ENCODE peak calls at places on chromosomes 2 and 18, in eight cellular contexts. R, Y, Q, H, G, A, W and N are unnamed samples.
A peak's percentile ranks its signal among the peaks of the same experiment; 100 is the strongest.

GRCh38 chr2:172405673-172406072 is 21.7 kb upstream of the ITGA6 start:
- DNase-seq in R (no peak), Y (no peak), W (no peak), A (no peak), G (no peak), H (no peak), Q (no peak), N (no peak)

GRCh38 chr18:25111382-25112070 is 240.4 kb downstream of the ZNF521 start:
- DNase-seq in Q (no peak), Y (no peak), H (no peak), A (no peak), R (no peak), W (no peak), G (no peak), N (no peak)

GRCh38 chr2:172234716-172235661 is 132.3 kb upstream of the DLX2 start:
- DNase-seq in R (peak; percentile 19), Q (peak; percentile 60), A (no peak), H (no peak), G (no peak), Y (no peak), W (peak; percentile 35), N (no peak)

GRCh38 chr2:53490659-53491058 is 276.9 kb upstream of the CHAC2 start:
- DNase-seq in H (no peak), Y (peak; percentile 77), A (peak; percentile 85), G (no peak), Q (no peak), W (no peak), R (no peak), N (no peak)

GRCh38 chr2:235049069-235049468 is 97.3 kb downstream of the SH3BP4 start:
- DNase-seq in H (no peak), A (no peak), G (peak; percentile 33), R (no peak), Q (peak; percentile 88), Y (no peak), W (no peak), N (no peak)

GRCh38 chr18:22020127-22020866 is 149.1 kb upstream of the GATA6 start:
- DNase-seq in Y (no peak), A (no peak), H (no peak), Q (peak; percentile 51), R (no peak), W (no peak), G (no peak), N (no peak)

GRCh38 chr2:55500025-55500424 is 19.5 kb upstream of the CFAP36 start:
- DNase-seq in W (peak; percentile 30), Y (no peak), R (no peak), A (peak; percentile 74), G (no peak), Q (no peak), H (no peak), N (no peak)

GRCh38 chr2:200042102-200042735 is 86.8 kb downstream of the MAIP1 start:
- DNase-seq in R (no peak), Y (no peak), Q (no peak), G (no peak), W (no peak), H (no peak), A (peak; percentile 90), N (no peak)

GRCh38 chr2:96867756-96868554 is 1.9 kb downstream of the SEMA4C start:
- DNase-seq in R (no peak), Y (no peak), H (no peak), A (no peak), G (peak; percentile 81), Q (no peak), W (no peak), N (no peak)

GRCh38 chr2:71558300-71559051 is 105.1 kb downstream of the DYSF start:
- DNase-seq in A (no peak), R (no peak), H (no peak), Y (no peak), G (peak; percentile 65), W (peak; percentile 38), Q (no peak), N (no peak)

GRCh38 chr2:234632527-234633391 is 135.9 kb upstream of the ARL4C start:
- DNase-seq in G (no peak), W (no peak), A (peak; percentile 100), Y (no peak), H (no peak), Q (no peak), R (no peak), N (no peak)

GRCh38 chr2:221125691-221126090 is 446.4 kb downstream of the EPHA4 start:
- DNase-seq in G (no peak), A (peak; percentile 27), Q (no peak), Y (no peak), W (no peak), R (no peak), H (no peak), N (no peak)

GRCh38 chr18:63137999-63138448 is 181.5 kb downstream of the BCL2 start:
- DNase-seq in R (no peak), Q (no peak), A (no peak), G (peak; percentile 88), Y (no peak), H (no peak), W (no peak), N (no peak)

GRCh38 chr2:105894327-105894944 is 149.7 kb downstream of the NCK2 start:
- DNase-seq in Y (no peak), A (no peak), H (no peak), Q (no peak), G (no peak), W (no peak), R (no peak), N (no peak)

GRCh38 chr2:105449083-105449482 is 50.2 kb upstream of the FHL2 start:
- DNase-seq in Y (no peak), R (peak; percentile 41), G (no peak), W (no peak), H (no peak), Q (peak; percentile 53), A (no peak), N (no peak)

GRCh38 chr2:127014630-127015029 is 92.3 kb downstream of the BIN1 start:
- DNase-seq in Y (no peak), H (no peak), W (no peak), R (no peak), Q (no peak), G (no peak), A (peak; percentile 99), N (no peak)

GRCh38 chr2:112712903-112713584 is 7.8 kb upstream of the NT5DC4 start:
- DNase-seq in Y (no peak), R (peak; percentile 92), Q (no peak), A (peak; percentile 84), G (no peak), H (no peak), W (no peak), N (no peak)

GRCh38 chr18:12694032-12694431 is 8.5 kb downstream of the CEP76 start:
- DNase-seq in W (no peak), A (no peak), R (no peak), G (no peak), Q (no peak), H (no peak), Y (no peak), N (no peak)

GRCh38 chr2:29329899-29330298 is 214.7 kb downstream of the CLIP4 start:
- DNase-seq in A (no peak), G (no peak), R (peak; percentile 4), W (no peak), Q (no peak), Y (no peak), H (no peak), N (no peak)

GRCh38 chr2:71923887-71924533 is 223.7 kb downstream of the CYP26B1 start:
- DNase-seq in Q (peak; percentile 73), Y (no peak), H (peak; percentile 72), A (peak; percentile 65), R (peak; percentile 79), G (no peak), W (peak; percentile 77), N (no peak)

GRCh38 chr2:98869868-98870267 is 66.2 kb downstream of the CRACDL start:
- DNase-seq in A (no peak), R (no peak), G (no peak), H (no peak), Q (peak; percentile 91), W (no peak), Y (no peak), N (peak; percentile 83)

GRCh38 chr2:3203497-3204019 is 174.1 kb downstream of the EIPR1 start:
- DNase-seq in W (no peak), H (no peak), R (no peak), G (no peak), Y (no peak), Q (no peak), A (no peak), N (no peak)

GRCh38 chr2:121205321-121205942 is 79.6 kb downstream of the TFCP2L1 start:
- DNase-seq in A (no peak), H (no peak), G (peak; percentile 21), Y (no peak), Q (peak; percentile 57), R (no peak), W (no peak), N (peak; percentile 78)

GRCh38 chr2:238053195-238053776 is 7.5 kb upstream of the SCLY start:
- DNase-seq in Y (no peak), G (no peak), W (no peak), H (no peak), Q (no peak), R (peak; percentile 29), A (peak; percentile 67), N (no peak)

GRCh38 chr18:48742304-48742703 is 203.5 kb downstream of the CTIF start:
- DNase-seq in G (no peak), R (no peak), Q (no peak), H (no peak), W (no peak), Y (no peak), A (no peak), N (no peak)

GRCh38 chr18:59918320-59918755 is 18.5 kb downstream of the PMAIP1 start:
- DNase-seq in W (peak; percentile 31), G (peak; percentile 88), Q (peak; percentile 35), A (peak; percentile 61), Y (no peak), H (peak; percentile 66), R (peak; percentile 85), N (no peak)

GRCh38 chr2:63192169-63192888 is 141.7 kb downstream of the OTX1 start:
- DNase-seq in Q (no peak), Y (no peak), G (no peak), W (no peak), A (no peak), H (no peak), R (no peak), N (no peak)

GRCh38 chr18:26556573-26556972 is 8.2 kb upstream of the KCTD1 start:
- DNase-seq in A (no peak), H (no peak), G (no peak), Y (no peak), R (no peak), W (no peak), Q (no peak), N (no peak)
- H3K4me3 ChIP-seq in A (no peak overlapping the region), H (no peak overlapping the region), G (no peak overlapping the region), Y (no peak overlapping the region), R (no peak overlapping the region), W (no peak overlapping the region), Q (no peak overlapping the region), N (no peak overlapping the region)

GRCh38 chr2:233120459-233120858 is 60.3 kb downstream of the INPP5D start:
- DNase-seq in Y (no peak), W (no peak), A (no peak), H (no peak), R (no peak), G (peak; percentile 60), Q (no peak), N (no peak)
- TF ChIP-seq POLR2A in Y (no peak), W (no peak), A (no peak), H (no peak), R (no peak), G (no peak), Q (no peak), N (no peak)

GRCh38 chr18:69882965-69883668 is 64.6 kb downstream of the CD226 start:
- DNase-seq in R (no peak), Q (no peak), A (no peak), W (no peak), Y (no peak), G (no peak), H (no peak), N (no peak)
- H3K4me3 ChIP-seq in R (no peak overlapping the region), Q (no peak overlapping the region), A (no peak overlapping the region), W (no peak overlapping the region), Y (no peak overlapping the region), G (no peak overlapping the region), H (no peak overlapping the region), N (no peak overlapping the region)

GRCh38 chr2:240560084-240560479 is at the start of gene DUSP28:
- DNase-seq in R (peak; percentile 89), Q (peak; percentile 95), H (peak; percentile 72), W (peak; percentile 82), A (peak; percentile 80), G (peak; percentile 99), Y (peak; percentile 90), N (peak; percentile 91)
- TF ChIP-seq POLR2A in R (peak; percentile 77), Q (no peak), H (peak; percentile 48), W (peak; percentile 85), A (peak; percentile 82), G (peak; percentile 89), Y (peak; percentile 82), N (peak; percentile 80)